ENCODE peak calls at places on chromosome 1, in six cellular contexts. One of them, this sample, is unnamed.
A peak's percentile ranks its signal among the peaks of the same experiment; 100 is the strongest.

GRCh38 chr1:29121951-29122661 is 1.6 kb downstream of the TMEM200B start:
- DNase-seq in body of pancreas: no peak
- DNase-seq in GM23248: peak; percentile 59
- DNase-seq in CD4-positive, CD25-positive, alpha-beta regulatory T cell: peak; percentile 27
- DNase-seq in WERI-Rb-1: peak; percentile 35
- DNase-seq in heart left ventricle: peak; percentile 46
- DNase-seq in this sample: peak; percentile 75

GRCh38 chr1:109229531-109230127 is 15.9 kb downstream of the SARS1 start:
- DNase-seq in CD4-positive, CD25-positive, alpha-beta regulatory T cell: no peak
- DNase-seq in heart left ventricle: no peak
- DNase-seq in WERI-Rb-1: peak; percentile 21
- DNase-seq in GM23248: no peak
- DNase-seq in body of pancreas: no peak
- DNase-seq in this sample: no peak

GRCh38 chr1:234517087-234517802 is 38.3 kb upstream of the TARBP1 start:
- DNase-seq in body of pancreas: no peak
- DNase-seq in CD4-positive, CD25-positive, alpha-beta regulatory T cell: no peak
- DNase-seq in WERI-Rb-1: no peak
- DNase-seq in GM23248: no peak
- DNase-seq in heart left ventricle: no peak
- DNase-seq in this sample: no peak

GRCh38 chr1:182281541-182281940 is 110.0 kb downstream of the GLUL start:
- DNase-seq in WERI-Rb-1: no peak
- DNase-seq in body of pancreas: no peak
- DNase-seq in CD4-positive, CD25-positive, alpha-beta regulatory T cell: no peak
- DNase-seq in GM23248: peak; percentile 50
- DNase-seq in heart left ventricle: peak; percentile 39
- DNase-seq in this sample: no peak

GRCh38 chr1:246564839-246565750 is 966 bp downstream of the TFB2M start:
- DNase-seq in CD4-positive, CD25-positive, alpha-beta regulatory T cell: no peak
- DNase-seq in GM23248: peak; percentile 39
- DNase-seq in WERI-Rb-1: no peak
- DNase-seq in heart left ventricle: no peak
- DNase-seq in body of pancreas: no peak
- DNase-seq in this sample: no peak

GRCh38 chr1:12171206-12172041 is 4.6 kb downstream of the TNFRSF1B start:
- DNase-seq in CD4-positive, CD25-positive, alpha-beta regulatory T cell: peak; percentile 73
- DNase-seq in WERI-Rb-1: no peak
- DNase-seq in GM23248: no peak
- DNase-seq in body of pancreas: no peak
- DNase-seq in heart left ventricle: no peak
- DNase-seq in this sample: no peak

GRCh38 chr1:234065794-234066447 is 161.4 kb downstream of the SLC35F3 start:
- DNase-seq in body of pancreas: peak; percentile 78
- DNase-seq in heart left ventricle: peak; percentile 76
- DNase-seq in GM23248: peak; percentile 82
- DNase-seq in CD4-positive, CD25-positive, alpha-beta regulatory T cell: peak; percentile 34
- DNase-seq in WERI-Rb-1: peak; percentile 91
- DNase-seq in this sample: no peak

GRCh38 chr1:245098924-245099323 is 55.9 kb upstream of the KIF26B start:
- DNase-seq in heart left ventricle: no peak
- DNase-seq in WERI-Rb-1: no peak
- DNase-seq in body of pancreas: no peak
- DNase-seq in CD4-positive, CD25-positive, alpha-beta regulatory T cell: no peak
- DNase-seq in GM23248: no peak
- DNase-seq in this sample: no peak

GRCh38 chr1:43766818-43767525 is 59.6 kb downstream of the ST3GAL3 start:
- DNase-seq in body of pancreas: no peak
- DNase-seq in GM23248: no peak
- DNase-seq in heart left ventricle: no peak
- DNase-seq in WERI-Rb-1: no peak
- DNase-seq in CD4-positive, CD25-positive, alpha-beta regulatory T cell: no peak
- DNase-seq in this sample: no peak

GRCh38 chr1:70907563-70908310 is 139.9 kb downstream of the PTGER3 start:
- DNase-seq in body of pancreas: no peak
- DNase-seq in GM23248: no peak
- DNase-seq in WERI-Rb-1: no peak
- DNase-seq in heart left ventricle: no peak
- DNase-seq in CD4-positive, CD25-positive, alpha-beta regulatory T cell: no peak
- DNase-seq in this sample: no peak

GRCh38 chr1:244659694-244660093 is 6.8 kb downstream of the DESI2 start:
- DNase-seq in WERI-Rb-1: no peak
- DNase-seq in heart left ventricle: no peak
- DNase-seq in GM23248: no peak
- DNase-seq in CD4-positive, CD25-positive, alpha-beta regulatory T cell: no peak
- DNase-seq in body of pancreas: no peak
- DNase-seq in this sample: no peak

GRCh38 chr1:6465461-6466005 is 440 bp downstream of the TNFRSF25 start:
- DNase-seq in heart left ventricle: no peak
- DNase-seq in CD4-positive, CD25-positive, alpha-beta regulatory T cell: peak; percentile 59
- DNase-seq in WERI-Rb-1: no peak
- DNase-seq in body of pancreas: no peak
- DNase-seq in GM23248: no peak
- DNase-seq in this sample: no peak
- H3K4me3 ChIP-seq in heart left ventricle: peak overlapping the region; percentile 4
- H3K4me3 ChIP-seq in CD4-positive, CD25-positive, alpha-beta regulatory T cell: peak overlapping the region; percentile 78
- H3K4me3 ChIP-seq in WERI-Rb-1: no peak overlapping the region
- H3K4me3 ChIP-seq in body of pancreas: no peak overlapping the region
- H3K4me3 ChIP-seq in GM23248: no peak overlapping the region
- H3K4me3 ChIP-seq in this sample: no peak overlapping the region

GRCh38 chr1:59545830-59546229 is 248.9 kb downstream of the FGGY start:
- DNase-seq in GM23248: no peak
- DNase-seq in body of pancreas: no peak
- DNase-seq in heart left ventricle: no peak
- DNase-seq in WERI-Rb-1: no peak
- DNase-seq in CD4-positive, CD25-positive, alpha-beta regulatory T cell: no peak
- DNase-seq in this sample: no peak

GRCh38 chr1:59549067-59549837 is 252.4 kb downstream of the FGGY start:
- DNase-seq in heart left ventricle: no peak
- DNase-seq in GM23248: no peak
- DNase-seq in WERI-Rb-1: no peak
- DNase-seq in CD4-positive, CD25-positive, alpha-beta regulatory T cell: no peak
- DNase-seq in body of pancreas: no peak
- DNase-seq in this sample: no peak

GRCh38 chr1:59553381-59553780 is 256.5 kb downstream of the FGGY start:
- DNase-seq in WERI-Rb-1: no peak
- DNase-seq in body of pancreas: no peak
- DNase-seq in GM23248: no peak
- DNase-seq in CD4-positive, CD25-positive, alpha-beta regulatory T cell: no peak
- DNase-seq in heart left ventricle: no peak
- DNase-seq in this sample: no peak

GRCh38 chr1:59552001-59552400 is 255.1 kb downstream of the FGGY start:
- DNase-seq in heart left ventricle: peak; percentile 28
- DNase-seq in GM23248: no peak
- DNase-seq in CD4-positive, CD25-positive, alpha-beta regulatory T cell: no peak
- DNase-seq in WERI-Rb-1: no peak
- DNase-seq in body of pancreas: no peak
- DNase-seq in this sample: no peak

DNA sequence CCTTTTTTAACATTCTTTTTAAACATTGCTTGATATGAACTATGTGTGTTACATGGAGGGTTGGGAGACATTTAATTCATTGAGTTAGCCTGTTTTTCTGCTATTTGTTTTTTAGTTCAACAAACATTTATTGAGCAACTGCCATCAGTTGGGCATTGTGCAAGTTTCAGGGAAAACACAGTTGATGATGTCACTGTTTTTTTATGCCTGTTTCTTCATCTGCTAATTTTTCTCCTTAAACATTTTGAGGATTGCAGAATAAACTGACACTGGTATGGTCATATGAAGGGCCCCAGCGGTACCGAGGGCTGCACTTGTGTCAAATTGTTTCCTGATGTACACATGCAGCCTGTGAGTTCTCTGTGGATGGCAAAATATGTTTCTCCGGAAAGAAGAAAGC is 253.0 kb downstream of the FGGY start:
- DNase-seq in heart left ventricle: peak; percentile 26
- DNase-seq in body of pancreas: peak; percentile 51
- DNase-seq in CD4-positive, CD25-positive, alpha-beta regulatory T cell: no peak
- DNase-seq in GM23248: peak; percentile 78
- DNase-seq in WERI-Rb-1: no peak
- DNase-seq in this sample: no peak
- H3K27ac ChIP-seq in heart left ventricle: no peak overlapping the region
- H3K27ac ChIP-seq in body of pancreas: peak overlapping the region; percentile 38
- H3K27ac ChIP-seq in CD4-positive, CD25-positive, alpha-beta regulatory T cell: no peak overlapping the region
- H3K27ac ChIP-seq in GM23248: peak overlapping the region; percentile 25
- H3K27ac ChIP-seq in WERI-Rb-1: no peak overlapping the region
- H3K27ac ChIP-seq in this sample: peak overlapping the region; percentile 48

DNA sequence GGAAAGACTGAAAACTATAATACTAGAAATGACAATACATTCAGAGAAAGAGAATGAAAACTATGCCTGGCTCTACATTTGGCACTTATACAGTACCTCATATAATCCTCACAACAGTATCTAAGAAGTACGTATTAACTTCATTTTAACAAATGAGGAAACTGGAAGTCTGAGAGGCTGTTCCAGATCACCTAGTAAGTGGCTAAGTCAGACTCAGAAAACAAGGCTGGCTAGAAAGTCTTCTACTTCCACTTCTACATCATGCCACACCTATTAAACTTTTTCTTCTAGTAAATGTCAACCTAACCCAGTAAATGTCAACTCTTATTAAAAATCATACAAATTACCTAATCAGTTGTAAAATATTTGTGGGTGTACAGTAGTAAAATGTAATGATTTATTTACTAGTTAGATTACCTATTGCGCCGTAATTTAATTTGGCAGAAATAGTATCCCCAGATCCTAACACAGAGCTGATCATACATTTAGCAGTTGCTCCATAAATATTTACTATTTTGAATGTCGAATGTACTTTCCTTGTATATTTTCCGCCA is 36.8 kb upstream of the ASPM start:
- DNase-seq in body of pancreas: no peak
- DNase-seq in heart left ventricle: no peak
- DNase-seq in CD4-positive, CD25-positive, alpha-beta regulatory T cell: no peak
- DNase-seq in GM23248: no peak
- DNase-seq in WERI-Rb-1: no peak
- DNase-seq in this sample: no peak
- H3K36me3 ChIP-seq in body of pancreas: no peaks in the 10 kb centered on the region
- H3K36me3 ChIP-seq in heart left ventricle: no peaks in the 10 kb centered on the region
- H3K36me3 ChIP-seq in CD4-positive, CD25-positive, alpha-beta regulatory T cell: peaks cover 54% of the 10 kb centered on the region
- H3K36me3 ChIP-seq in GM23248: peaks cover 40% of the 10 kb centered on the region
- H3K36me3 ChIP-seq in WERI-Rb-1: peaks cover 57% of the 10 kb centered on the region
- H3K36me3 ChIP-seq in this sample: peaks cover 58% of the 10 kb centered on the region

DNA sequence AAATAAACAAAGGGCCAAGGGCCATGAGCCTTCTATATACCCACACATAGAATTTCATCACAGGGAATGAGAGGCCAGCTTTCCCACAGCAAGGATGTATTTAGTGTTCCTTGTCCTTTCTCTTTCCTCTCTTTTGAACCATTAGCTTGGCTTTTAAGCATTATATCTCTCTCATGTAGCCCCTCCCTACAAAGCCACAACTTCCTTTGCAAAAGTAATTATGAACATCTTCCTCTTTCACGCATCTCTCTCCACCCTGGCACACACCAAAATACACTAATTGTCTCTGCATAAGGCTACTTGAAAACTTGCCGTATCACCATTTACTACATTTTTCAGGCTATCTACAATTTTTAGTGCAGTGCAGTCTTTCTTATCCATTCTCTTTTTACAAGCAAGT is 1.9 kb upstream of the AK5 start:
- DNase-seq in heart left ventricle: no peak
- DNase-seq in body of pancreas: no peak
- DNase-seq in GM23248: no peak
- DNase-seq in WERI-Rb-1: no peak
- DNase-seq in CD4-positive, CD25-positive, alpha-beta regulatory T cell: peak; percentile 21
- DNase-seq in this sample: no peak
- H3K4me3 ChIP-seq in heart left ventricle: no peak overlapping the region
- H3K4me3 ChIP-seq in body of pancreas: no peak overlapping the region
- H3K4me3 ChIP-seq in GM23248: no peak overlapping the region
- H3K4me3 ChIP-seq in WERI-Rb-1: no peak overlapping the region
- H3K4me3 ChIP-seq in CD4-positive, CD25-positive, alpha-beta regulatory T cell: peak overlapping the region; percentile 46
- H3K4me3 ChIP-seq in this sample: no peak overlapping the region

DNA sequence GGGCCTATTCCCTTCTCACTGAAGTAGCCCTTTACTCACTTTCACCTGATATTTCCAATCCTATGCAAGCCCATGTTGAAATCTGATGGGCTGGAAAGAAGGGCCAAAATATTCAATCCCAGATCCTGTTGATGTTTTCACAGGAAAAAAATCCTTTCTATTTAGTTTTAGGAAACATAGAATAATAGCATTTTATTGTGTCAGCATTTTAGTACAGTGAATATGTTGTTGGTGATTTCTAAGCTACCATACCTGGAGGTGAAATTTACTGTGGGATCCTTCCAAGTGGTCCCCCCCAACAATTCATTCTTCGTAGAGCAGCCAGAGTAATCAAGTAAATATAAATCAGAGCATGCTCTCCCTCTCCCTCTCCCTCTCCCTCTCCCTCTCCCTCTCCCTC is 3.4 kb upstream of the UBE2U start:
- DNase-seq in body of pancreas: no peak
- DNase-seq in WERI-Rb-1: no peak
- DNase-seq in heart left ventricle: no peak
- DNase-seq in CD4-positive, CD25-positive, alpha-beta regulatory T cell: no peak
- DNase-seq in GM23248: no peak
- DNase-seq in this sample: no peak
- H3K27ac ChIP-seq in body of pancreas: no peak overlapping the region
- H3K27ac ChIP-seq in WERI-Rb-1: no peak overlapping the region
- H3K27ac ChIP-seq in heart left ventricle: no peak overlapping the region
- H3K27ac ChIP-seq in CD4-positive, CD25-positive, alpha-beta regulatory T cell: no peak overlapping the region
- H3K27ac ChIP-seq in GM23248: no peak overlapping the region
- H3K27ac ChIP-seq in this sample: no peak overlapping the region

This sample was measured in ascending aorta.